ENCODE peak calls at places on chromosomes 3 and 15, in seven cellular contexts. O is spleen, C is AG04450, U is pancreas, E is cardiac fibroblast, G is tibial nerve, Z is cardiac muscle cell. Q is an unnamed sample.

GRCh38 chr3:123412811-123413588 is 35.9 kb downstream of the ADCY5 start:
- DNase-seq in Z (no peak), U (no peak), O (peak; percentile 66), G (peak; percentile 24), E (peak; percentile 5), C (no peak), Q (peak; percentile 87)

GRCh38 chr3:4633078-4634004 is 140.2 kb downstream of the ITPR1 start:
- DNase-seq in G (no peak), E (peak; percentile 83), Z (peak; percentile 66), O (no peak), U (no peak), C (peak; percentile 20), Q (no peak)

GRCh38 chr3:38522002-38522401 is 25.9 kb downstream of the EXOG start:
- DNase-seq in G (no peak), E (no peak), U (no peak), Z (no peak), O (no peak), C (no peak), Q (no peak)

GRCh38 chr3:191982481-191982880 is 521.5 kb downstream of the PYDC2 start:
- DNase-seq in Z (no peak), C (no peak), G (no peak), E (no peak), U (no peak), O (no peak), Q (no peak)

GRCh38 chr3:113981803-113982202 is 34.0 kb downstream of the ZDHHC23 start:
- DNase-seq in Z (no peak), U (no peak), E (no peak), C (no peak), O (no peak), G (no peak), Q (no peak)

GRCh38 chr3:55595420-55595819 is 108.3 kb upstream of the WNT5A start:
- DNase-seq in C (no peak), G (no peak), U (no peak), O (no peak), E (no peak), Z (no peak), Q (no peak)

GRCh38 chr15:35279811-35280210 is 194.7 kb upstream of the NANOGP8 start:
- DNase-seq in U (no peak), O (no peak), C (no peak), G (no peak), E (no peak), Z (no peak), Q (no peak)

GRCh38 chr15:72141171-72142084 is 23.2 kb downstream of the SENP8 start:
- DNase-seq in C (no peak), E (no peak), U (no peak), G (no peak), Z (peak; percentile 44), O (no peak), Q (no peak)

GRCh38 chr3:188635258-188636038 is 481.5 kb downstream of the LPP start:
- DNase-seq in Z (no peak), G (no peak), C (no peak), O (no peak), E (peak; percentile 69), U (no peak), Q (no peak)

GRCh38 chr3:15535757-15536156 is 14.3 kb upstream of the COLQ start:
- DNase-seq in E (no peak), U (no peak), Z (no peak), G (no peak), O (no peak), C (no peak), Q (no peak)

GRCh38 chr3:187104342-187104741 is 35.0 kb downstream of the RPL39L start:
- DNase-seq in O (no peak), G (no peak), U (no peak), E (no peak), Z (no peak), C (no peak), Q (no peak)

GRCh38 chr3:47409688-47410416 is 29.0 kb downstream of the PTPN23 start:
- DNase-seq in U (no peak), E (no peak), O (no peak), C (no peak), G (no peak), Z (no peak), Q (no peak)

GRCh38 chr3:189288348-189289235 is 116.8 kb downstream of the TPRG1 start:
- DNase-seq in U (no peak), C (no peak), O (no peak), Z (no peak), G (no peak), E (no peak), Q (no peak)

GRCh38 chr3:40586866-40587265 is 62.1 kb downstream of the ZNF621 start:
- DNase-seq in O (no peak), U (no peak), C (no peak), Z (no peak), E (no peak), G (no peak), Q (no peak)

GRCh38 chr3:195914648-195915473 is 6.5 kb upstream of the TNK2 start:
- DNase-seq in C (peak; percentile 94), G (peak; percentile 80), E (peak; percentile 96), Z (peak; percentile 96), O (peak; percentile 97), U (peak; percentile 92), Q (no peak)

GRCh38 chr3:40996382-40996781 is 202.9 kb upstream of the CTNNB1 start:
- DNase-seq in O (no peak), Z (peak; percentile 58), U (no peak), C (no peak), E (no peak), G (no peak), Q (no peak)

GRCh38 chr15:64461577-64462162 is 1.3 kb downstream of the ZNF609 start:
- DNase-seq in Z (peak; percentile 23), E (peak; percentile 48), G (no peak), O (no peak), U (no peak), C (no peak), Q (no peak)

GRCh38 chr15:54605556-54605955 is 591.2 kb downstream of the RSL24D1 start:
- DNase-seq in C (no peak), O (no peak), E (no peak), U (no peak), Z (no peak), G (no peak), Q (no peak)

GRCh38 chr3:46090161-46090591 is 62.9 kb upstream of the XCR1 start:
- DNase-seq in C (no peak), U (no peak), G (no peak), O (no peak), Z (no peak), E (no peak), Q (no peak)

GRCh38 chr15:65766422-65767263 is 25.4 kb downstream of the DENND4A start:
- DNase-seq in G (no peak), C (peak; percentile 55), Z (no peak), E (no peak), U (no peak), O (no peak), Q (no peak)

GRCh38 chr3:40152482-40153133 is 156.9 kb upstream of the EIF1B start:
- DNase-seq in O (no peak), Z (no peak), E (no peak), U (no peak), C (no peak), G (no peak), Q (no peak)

GRCh38 chr15:83398591-83398990 is 48.5 kb upstream of the SH3GL3 start:
- DNase-seq in Z (no peak), U (no peak), G (no peak), O (no peak), E (no peak), C (no peak), Q (no peak)

GRCh38 chr15:98169551-98169950 is 209.0 kb downstream of the ARRDC4 start:
- DNase-seq in C (no peak), O (no peak), E (no peak), G (no peak), Z (no peak), U (no peak), Q (no peak)

GRCh38 chr15:40008061-40008460 is 30.9 kb downstream of the SRP14 start:
- DNase-seq in G (no peak), C (no peak), Z (no peak), O (no peak), E (no peak), U (no peak), Q (no peak)

GRCh38 chr3:50258979-50259378 is 10.0 kb upstream of the SEMA3B start:
- DNase-seq in U (no peak), O (no peak), Z (no peak), E (no peak), G (no peak), C (no peak), Q (no peak)
- TF ChIP-seq CTCF in U (no peak), O (no peak), Z (no peak), E (no peak), G (no peak), C (no peak), Q (no peak)

GRCh38 chr15:50241684-50242450 is 23.7 kb downstream of the HDC start:
- DNase-seq in U (no peak), C (no peak), Z (no peak), O (no peak), G (no peak), E (no peak), Q (no peak)
- TF ChIP-seq CTCF in U (no peak), C (peak; percentile 13), Z (no peak), O (no peak), G (no peak), E (no peak), Q (no peak)

GRCh38 chr15:59501531-59502113 is 63.6 kb downstream of the FAM81A start:
- DNase-seq in G (no peak), O (no peak), C (no peak), E (peak; percentile 58), U (no peak), Z (peak; percentile 69), Q (no peak)
- TF ChIP-seq CTCF in G (peak; percentile 24), O (peak; percentile 58), C (peak; percentile 57), E (peak; percentile 78), U (peak; percentile 34), Z (peak; percentile 72), Q (peak; percentile 80)

GRCh38 chr3:72892870-72893269 is 5.0 kb downstream of the GXYLT2 start:
- DNase-seq in E (no peak), Z (no peak), G (no peak), U (no peak), O (no peak), C (no peak), Q (no peak)
- TF ChIP-seq CTCF in E (peak; percentile 43), Z (peak; percentile 37), G (no peak), U (no peak), O (no peak), C (peak; percentile 43), Q (peak; percentile 63)

Q was measured in chondrocyte.